ENCODE peak calls at places on chromosomes 13 and 19, in nine cellular contexts. P is transverse colon, V is adrenal gland, M is stomach, D is right lobe of liver, J is H1, C is upper lobe of left lung, F is A549, Z is esophagus squamous epithelium. T is an unnamed sample.

GRCh38 chr13:102369303-102369702 is 32.5 kb downstream of the FGF14 start:
- DNase-seq in C (no peak), V (no peak), Z (no peak), D (no peak), J (no peak), P (no peak), F (peak; percentile 40), M (no peak), T (no peak)

GRCh38 chr13:75896271-75896670 is 260.1 kb downstream of the LMO7 start:
- DNase-seq in Z (no peak), J (no peak), V (no peak), F (no peak), P (no peak), M (no peak), C (no peak), D (no peak), T (no peak)

GRCh38 chr13:30382836-30383525 is 39.3 kb upstream of the UBE2L5 start:
- DNase-seq in D (no peak), M (no peak), Z (no peak), C (no peak), V (no peak), J (no peak), F (no peak), P (peak; percentile 25), T (no peak)

GRCh38 chr19:6706633-6706958 is 13.9 kb downstream of the C3 start:
- DNase-seq in P (no peak), D (no peak), M (no peak), V (peak; percentile 15), Z (no peak), J (no peak), C (no peak), F (no peak), T (no peak)

GRCh38 chr19:18704054-18704453 is 20.6 kb downstream of the CRTC1 start:
- DNase-seq in D (no peak), M (no peak), P (no peak), V (no peak), J (no peak), C (no peak), Z (no peak), F (no peak), T (no peak)

GRCh38 chr13:101149735-101150380 is 266.4 kb downstream of the NALCN start:
- DNase-seq in V (no peak), D (no peak), P (no peak), M (no peak), Z (no peak), C (no peak), F (peak; percentile 13), J (no peak), T (no peak)

GRCh38 chr19:29537601-29538000 is 11.8 kb downstream of the VSTM2B start:
- DNase-seq in V (no peak), P (no peak), F (no peak), J (no peak), Z (no peak), M (peak; percentile 4), D (no peak), C (no peak), T (no peak)

GRCh38 chr19:19464339-19465098 is 50.8 kb downstream of the TSSK6 start:
- DNase-seq in C (no peak), M (peak; percentile 42), V (no peak), D (no peak), F (no peak), J (no peak), Z (no peak), P (no peak), T (no peak)

GRCh38 chr19:33227242-33227650 is 1.6 kb upstream of the SLC7A10 start:
- DNase-seq in D (no peak), P (no peak), F (no peak), V (no peak), J (no peak), C (peak; percentile 77), Z (no peak), M (no peak), T (no peak)

GRCh38 chr13:84946144-84946543 is 853.1 kb downstream of the SLITRK6 start:
- DNase-seq in P (no peak), M (no peak), J (no peak), D (no peak), C (no peak), Z (no peak), F (no peak), V (no peak), T (no peak)

GRCh38 chr19:13208964-13209796 is 59.0 kb downstream of the IER2 start:
- DNase-seq in F (no peak), Z (no peak), P (no peak), C (peak; percentile 83), V (no peak), M (no peak), J (no peak), D (no peak), T (peak; percentile 29)
- H3K27ac ChIP-seq in F (no peak overlapping the region), Z (peak overlapping the region; percentile 89), P (no peak overlapping the region), C (peak overlapping the region; percentile 90), V (no peak overlapping the region), M (peak overlapping the region; percentile 78), J (no peak overlapping the region), D (no peak overlapping the region), T (no peak overlapping the region)

GRCh38 chr19:49817964-49818690 is at the start of gene MED25:
- DNase-seq in F (peak; percentile 92), J (no peak), P (peak; percentile 87), C (peak; percentile 98), V (peak; percentile 83), D (peak; percentile 85), M (peak; percentile 86), Z (peak; percentile 42), T (peak; percentile 90)
- TF ChIP-seq POLR2A in F (peak; percentile 93), J (peak; percentile 78), P (peak; percentile 78), C (peak; percentile 91), V (peak; percentile 85), D (peak; percentile 40), M (no peak), Z (peak; percentile 40), T (peak; percentile 40)

GRCh38 chr19:7985481-7985911 is 19.9 kb downstream of the ELAVL1 start:
- DNase-seq in D (no peak), F (no peak), Z (no peak), V (no peak), P (no peak), C (no peak), J (no peak), M (no peak), T (no peak)
- H3K27ac ChIP-seq in D (no peak overlapping the region), F (no peak overlapping the region), Z (no peak overlapping the region), V (no peak overlapping the region), P (no peak overlapping the region), C (peak overlapping the region; percentile 42), J (no peak overlapping the region), M (no peak overlapping the region), T (no peak overlapping the region)

DNA sequence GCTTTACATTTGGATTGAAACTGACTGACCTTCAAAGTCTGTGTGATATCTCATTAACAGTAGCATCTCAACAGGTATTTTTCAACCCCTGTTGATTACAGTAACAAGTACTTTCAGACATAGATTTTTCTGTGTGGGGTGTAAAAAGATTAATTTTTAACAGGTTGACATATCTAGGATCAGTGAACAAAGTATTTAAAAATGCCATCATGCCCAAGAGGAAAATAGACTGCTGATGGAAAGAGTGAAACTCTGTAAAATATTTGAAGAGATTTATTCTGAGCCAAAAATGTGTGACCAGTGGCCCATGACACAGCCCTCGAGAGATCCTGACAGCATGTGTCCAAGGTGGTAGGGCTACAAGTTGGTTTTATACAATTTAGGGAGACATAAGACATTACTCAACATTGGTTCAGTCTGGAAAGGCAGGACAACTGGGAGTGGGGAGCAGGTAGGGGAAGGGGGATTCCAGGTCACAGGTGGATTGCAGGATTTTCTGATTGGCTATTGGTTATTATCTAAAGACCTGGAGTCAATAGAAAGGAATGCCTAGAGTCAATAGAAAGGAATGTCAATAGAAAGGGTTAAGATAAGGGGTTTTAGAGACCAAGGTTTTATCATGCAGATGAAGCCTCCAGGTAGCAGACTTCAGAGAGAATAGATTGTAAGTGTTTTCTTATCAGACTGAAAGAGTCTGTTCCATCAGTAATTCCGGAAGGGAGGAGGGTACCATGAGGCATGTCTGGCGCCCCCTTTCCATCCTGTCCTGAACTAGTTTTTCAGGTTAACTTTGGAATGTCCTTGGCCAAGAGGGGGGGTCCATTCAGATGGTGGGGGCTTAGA is 29.1 kb downstream of the TNFRSF19 start:
- DNase-seq in F (no peak), J (peak; percentile 59), P (no peak), M (no peak), D (no peak), Z (no peak), V (no peak), C (no peak), T (no peak)
- TF ChIP-seq POLR2A in F (no peak), J (no peak), P (no peak), M (no peak), D (no peak), Z (no peak), V (no peak), C (no peak), T (no peak)

DNA sequence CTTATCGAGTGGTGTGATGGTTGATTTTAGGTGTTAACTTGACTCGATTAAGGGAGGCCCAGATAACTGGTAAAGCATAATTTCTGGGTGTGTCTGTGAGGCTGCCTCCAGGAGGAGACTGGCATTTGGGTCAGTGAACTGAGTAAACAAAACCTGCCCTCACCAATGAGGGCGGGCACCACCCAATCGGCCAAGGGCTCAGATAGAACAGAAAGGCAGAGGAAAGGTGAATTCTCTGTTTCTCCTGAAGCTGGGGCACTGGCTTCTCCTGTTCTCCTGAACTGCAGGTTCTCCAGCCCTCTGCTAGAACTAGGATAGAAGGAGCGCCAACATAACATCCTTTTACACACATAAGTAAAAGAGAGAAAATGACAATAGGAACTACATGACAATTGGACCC is 35.1 kb downstream of the ESD start:
- DNase-seq in J (no peak), V (no peak), P (peak; percentile 43), C (no peak), D (peak; percentile 43), F (no peak), M (peak; percentile 35), Z (no peak), T (no peak)
- H3K27ac ChIP-seq in J (no peak overlapping the region), V (no peak overlapping the region), P (peak overlapping the region; percentile 71), C (no peak overlapping the region), D (no peak overlapping the region), F (no peak overlapping the region), M (no peak overlapping the region), Z (no peak overlapping the region), T (no peak overlapping the region)

DNA sequence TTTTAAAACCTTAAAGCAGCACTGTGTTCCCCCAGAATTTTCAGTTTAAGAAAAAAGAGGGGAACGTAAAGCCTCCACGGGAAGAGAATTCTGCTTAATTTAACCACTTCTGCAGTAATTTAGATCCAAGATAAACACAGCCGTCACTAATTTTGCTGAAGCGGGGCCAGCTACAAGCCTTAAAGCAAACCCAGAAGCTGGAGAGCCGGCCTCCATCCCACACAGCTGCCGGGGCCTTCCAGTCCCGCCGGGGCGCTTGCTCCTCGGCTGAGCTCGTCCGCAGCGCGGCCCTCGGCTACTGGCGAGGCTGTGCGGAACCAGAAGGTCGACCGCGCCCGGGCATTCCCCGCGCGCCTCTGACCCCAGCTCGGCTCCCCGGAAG is 967 bp downstream of the ANKRD10 start:
- DNase-seq in P (no peak), V (no peak), M (no peak), C (no peak), Z (no peak), D (no peak), F (no peak), J (no peak), T (no peak)
- TF ChIP-seq POLR2A in P (peak; percentile 13), V (peak; percentile 50), M (no peak), C (no peak), Z (no peak), D (peak; percentile 13), F (no peak), J (no peak), T (no peak)